ENCODE peak calls at places on chromosome 10, in five cellular contexts. I is keratinocyte, A is neuronal stem cell, Y is mammary epithelial cell, F is fibroblast of lung. O is an unnamed sample.

GRCh38 chr10:49231421-49231820 is 43.2 kb upstream of the TMEM273 start:
- DNase-seq in I (no peak), A (no peak), Y (no peak), F (no peak), O (no peak)

GRCh38 chr10:114825513-114826253 is 4.1 kb downstream of the FHIP2A start:
- DNase-seq in I (no peak), A (no peak), Y (peak; percentile 62), F (peak; percentile 65), O (peak; percentile 97)

GRCh38 chr10:115989621-115990020 is 283.4 kb downstream of the GFRA1 start:
- DNase-seq in I (peak; percentile 25), A (no peak), Y (peak; percentile 71), F (no peak), O (peak; percentile 71)

GRCh38 chr10:31830887-31831286 is 97.7 kb downstream of the ARHGAP12 start:
- DNase-seq in I (no peak), A (no peak), Y (peak; percentile 3), F (peak; percentile 73), O (peak; percentile 16)

GRCh38 chr10:1311707-1312106 is 255.5 kb downstream of the WDR37 start:
- DNase-seq in I (no peak), A (no peak), Y (no peak), F (no peak), O (no peak)

GRCh38 chr10:124000792-124001201 is 92.6 kb downstream of the CHST15 start:
- DNase-seq in I (no peak), A (no peak), Y (peak; percentile 90), F (no peak), O (no peak)

GRCh38 chr10:79331709-79332108 is 15.6 kb upstream of the PPIF start:
- DNase-seq in I (peak; percentile 96), A (no peak), Y (peak; percentile 93), F (no peak), O (peak; percentile 78)

GRCh38 chr10:78176320-78177012 is 142.8 kb downstream of the RPS24 start:
- DNase-seq in I (no peak), A (peak; percentile 8), Y (no peak), F (no peak), O (no peak)

GRCh38 chr10:63522129-63522687 is 1.0 kb downstream of the REEP3 start:
- DNase-seq in I (no peak), A (no peak), Y (peak; percentile 32), F (peak; percentile 46), O (peak; percentile 33)

GRCh38 chr10:68171539-68172080 is 60.3 kb downstream of the ATOH7 start:
- DNase-seq in I (no peak), A (no peak), Y (no peak), F (no peak), O (no peak)

GRCh38 chr10:72753760-72754231 is 61.9 kb downstream of the MCU start:
- DNase-seq in I (no peak), A (no peak), Y (no peak), F (no peak), O (no peak)

GRCh38 chr10:106830466-106830865 is 334.0 kb downstream of the SORCS1 start:
- DNase-seq in I (no peak), A (no peak), Y (no peak), F (no peak), O (no peak)

GRCh38 chr10:17256627-17257026 is 28.6 kb downstream of the VIM start:
- DNase-seq in I (no peak), A (no peak), Y (no peak), F (no peak), O (peak; percentile 44)

GRCh38 chr10:63384001-63384400 is 81.8 kb downstream of the JMJD1C start:
- DNase-seq in I (no peak), A (no peak), Y (no peak), F (no peak), O (no peak)

GRCh38 chr10:124245806-124246440 is 152.5 kb upstream of the CHST15 start:
- DNase-seq in I (no peak), A (no peak), Y (no peak), F (no peak), O (no peak)

GRCh38 chr10:66639351-66639750 is 286.5 kb upstream of the LRRTM3 start:
- DNase-seq in I (no peak), A (no peak), Y (peak; percentile 21), F (peak; percentile 31), O (peak; percentile 47)

GRCh38 chr10:68348265-68348741 is 15.6 kb upstream of the PBLD start:
- DNase-seq in I (no peak), A (no peak), Y (peak; percentile 27), F (peak; percentile 67), O (peak; percentile 27)

DNA sequence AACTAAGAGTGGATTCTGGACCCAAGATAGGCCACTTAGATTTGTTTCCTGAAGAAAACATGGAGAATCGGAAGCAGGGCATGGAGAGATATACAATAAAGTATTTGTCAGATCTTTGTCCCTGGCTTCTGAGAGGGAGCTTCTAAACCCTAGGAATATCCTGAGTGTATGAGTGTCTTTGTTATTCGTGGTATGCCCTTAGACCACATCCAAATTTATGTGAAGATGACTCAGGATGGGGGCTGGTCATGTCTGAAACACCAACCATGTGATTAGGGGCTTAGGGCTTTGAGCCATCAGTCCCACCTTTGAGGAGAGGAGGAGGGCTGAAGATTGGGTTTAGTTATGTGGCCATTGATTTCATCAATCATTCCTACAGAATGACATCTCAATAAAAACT is 69.7 kb upstream of the PLPP4 start:
- DNase-seq in I (no peak), A (no peak), Y (peak; percentile 38), F (no peak), O (peak; percentile 88)
- H3K9ac ChIP-seq in I (no peak overlapping the region), A (no peak overlapping the region), Y (no peak overlapping the region), F (no peak overlapping the region), O (peak overlapping the region; percentile 72)

GRCh38 chr10:131475043-131475442 is 163.5 kb upstream of the TCERG1L start:
- DNase-seq in I (no peak), A (no peak), Y (no peak), F (no peak), O (no peak)

GRCh38 chr10:131473645-131474044 is 162.1 kb upstream of the TCERG1L start:
- DNase-seq in I (no peak), A (no peak), Y (no peak), F (no peak), O (no peak)

GRCh38 chr10:131474426-131474825 is 162.9 kb upstream of the TCERG1L start:
- DNase-seq in I (no peak), A (no peak), Y (no peak), F (no peak), O (no peak)

GRCh38 chr10:131477457-131478205 is 166.1 kb upstream of the TCERG1L start:
- DNase-seq in I (no peak), A (no peak), Y (no peak), F (no peak), O (no peak)

GRCh38 chr10:131475803-131476202 is 164.3 kb upstream of the TCERG1L start:
- DNase-seq in I (no peak), A (no peak), Y (no peak), F (no peak), O (no peak)
- H3K9me3 ChIP-seq in I (peaks cover 9% of the 10 kb centered on the region), A (peaks cover 3% of the 10 kb centered on the region), Y (peaks cover 45% of the 10 kb centered on the region), F (no peaks in the 10 kb centered on the region), O (peaks cover 17% of the 10 kb centered on the region)

GRCh38 chr10:10985361-10985760 is 32.3 kb upstream of the CELF2 start:
- DNase-seq in I (no peak), A (no peak), Y (no peak), F (no peak), O (no peak)
- H3K4me1 ChIP-seq in I (no peaks in the 10 kb centered on the region), A (peaks cover 2% of the 10 kb centered on the region), Y (no peaks in the 10 kb centered on the region), F (no peaks in the 10 kb centered on the region), O (no peaks in the 10 kb centered on the region)

GRCh38 chr10:86399514-86399878 is 32.9 kb upstream of the GRID1 start:
- DNase-seq in I (no peak), A (no peak), Y (no peak), F (no peak), O (no peak)
- H3K9ac ChIP-seq in I (peak overlapping the region; percentile 63), A (no peak overlapping the region), Y (peak overlapping the region; percentile 31), F (peak overlapping the region; percentile 1), O (peak overlapping the region; percentile 81)

DNA sequence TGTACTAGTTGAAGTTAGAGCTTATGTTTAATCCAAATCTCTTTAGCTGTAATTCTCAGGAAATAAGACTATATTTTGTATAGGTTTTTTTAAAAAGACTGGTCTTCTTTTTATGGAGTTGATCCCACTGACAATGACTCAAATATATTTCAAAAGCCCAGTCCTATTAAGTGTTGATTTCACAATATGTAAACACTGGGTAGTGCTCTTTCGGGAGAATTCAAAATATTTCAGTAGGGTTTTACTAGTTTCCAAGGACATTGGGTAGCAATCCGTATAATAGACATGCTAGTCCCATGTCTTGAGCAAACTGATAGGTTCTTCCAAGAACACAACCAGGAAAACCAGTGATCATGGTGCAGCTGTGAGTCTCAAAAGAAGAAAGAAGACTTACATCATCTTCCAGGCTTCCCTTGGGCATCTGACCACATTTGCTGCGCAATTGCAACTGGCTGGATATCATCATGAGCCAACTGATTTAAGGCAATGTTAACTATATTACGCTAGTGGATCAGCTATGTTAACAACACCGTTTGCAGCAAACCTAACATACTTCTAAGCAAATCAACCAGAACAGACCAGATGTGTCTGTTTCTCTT is 59.3 kb upstream of the APBB1IP start:
- DNase-seq in I (no peak), A (no peak), Y (no peak), F (peak; percentile 1), O (no peak)
- H3K9me3 ChIP-seq in I (no peaks in the 10 kb centered on the region), A (no peaks in the 10 kb centered on the region), Y (peaks cover 3% of the 10 kb centered on the region), F (no peaks in the 10 kb centered on the region), O (no peaks in the 10 kb centered on the region)

DNA sequence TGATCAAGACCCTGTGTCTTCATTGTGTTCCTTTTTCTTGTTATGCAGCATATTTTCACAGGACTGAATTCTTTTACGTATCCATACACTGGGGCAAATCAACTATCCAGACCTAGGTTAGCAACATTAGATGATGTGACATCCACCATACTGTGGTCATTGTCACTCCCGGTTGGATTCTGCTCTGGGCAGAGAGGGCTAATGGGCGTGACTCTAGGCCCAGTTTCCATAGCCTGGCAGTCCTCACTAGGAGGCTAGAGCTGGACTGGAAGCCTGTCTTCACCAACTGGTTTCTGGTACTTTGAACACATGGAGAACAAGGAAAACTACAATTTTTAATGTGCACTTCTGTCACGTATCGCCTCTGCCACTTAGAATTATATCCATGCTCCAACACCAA is 25.2 kb downstream of the AKR1E2 start:
- DNase-seq in I (no peak), A (no peak), Y (no peak), F (no peak), O (no peak)
- H3K4me1 ChIP-seq in I (peaks cover 12% of the 10 kb centered on the region), A (peaks cover 2% of the 10 kb centered on the region), Y (peaks cover 9% of the 10 kb centered on the region), F (peaks cover 10% of the 10 kb centered on the region), O (peaks cover 14% of the 10 kb centered on the region)

DNA sequence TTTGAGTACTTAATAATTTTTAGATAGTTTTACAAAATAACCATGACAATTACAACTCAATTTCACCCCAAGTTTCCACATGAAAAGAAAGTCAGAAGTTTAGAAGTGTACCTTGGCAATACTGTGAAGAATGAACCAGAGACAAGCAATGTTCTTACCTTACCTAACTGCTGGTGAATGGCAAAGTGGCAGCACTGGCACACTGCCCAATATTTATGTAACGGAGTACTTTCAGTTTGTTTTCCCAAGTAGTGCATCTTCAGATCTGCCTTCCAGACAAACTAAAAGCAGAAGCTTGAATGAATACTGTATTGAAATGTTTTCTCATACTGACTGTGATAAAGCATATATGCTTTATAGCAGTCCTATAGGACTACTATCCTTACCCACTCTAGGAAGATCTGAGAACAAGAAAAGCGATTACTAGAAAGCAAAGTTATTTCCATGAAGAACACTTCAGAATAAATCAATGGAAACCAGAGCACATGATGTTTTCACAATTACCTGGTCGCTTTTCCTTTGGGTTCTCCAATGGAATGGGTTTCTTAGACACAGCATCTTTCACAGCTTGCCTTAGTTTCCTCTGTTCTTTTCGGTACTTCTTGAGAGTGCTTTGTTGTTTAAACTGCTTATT is 1.5 kb downstream of the NOC3L start:
- DNase-seq in I (no peak), A (no peak), Y (peak; percentile 45), F (peak; percentile 23), O (no peak)
- H3K9ac ChIP-seq in I (peak overlapping the region; percentile 42), A (no peak overlapping the region), Y (peak overlapping the region; percentile 87), F (no peak overlapping the region), O (peak overlapping the region; percentile 87)

O was measured in astrocyte.